ENCODE peak calls at places on chromosomes 7 and 10, in four cellular contexts. B is ovary, A is Peyer's patch, V is esophagus muscularis mucosa. Y is an unnamed sample. For H3K27me3, the result is how much of the 10 kb centered on the place peaks cover.

GRCh38 chr7:132291446-132291845 is 284.8 kb downstream of the PLXNA4 start:
- DNase-seq in B (no peak), A (no peak), V (no peak), Y (no peak)

GRCh38 chr10:51643734-51644133 is 55.7 kb downstream of the CSTF2T start:
- DNase-seq in V (no peak), A (no peak), B (no peak), Y (no peak)

GRCh38 chr7:17131983-17132655 is 166.3 kb upstream of the AHR start:
- DNase-seq in A (no peak), B (no peak), V (no peak), Y (no peak)

GRCh38 chr7:53541467-53541866 is 506.0 kb downstream of the POM121L12 start:
- DNase-seq in B (no peak), A (no peak), V (no peak), Y (no peak)

GRCh38 chr7:100466830-100467605 is 3.0 kb upstream of the SPACDR start:
- DNase-seq in B (no peak), A (no peak), V (no peak), Y (no peak)

GRCh38 chr10:6778992-6779701 is 199.1 kb upstream of the PRKCQ start:
- DNase-seq in B (no peak), A (no peak), V (peak), Y (no peak)

GRCh38 chr10:92382631-92383030 is 91.7 kb downstream of the MARCHF5 start:
- DNase-seq in V (no peak), B (no peak), A (no peak), Y (no peak)

GRCh38 chr7:17633099-17633498 is 307.2 kb downstream of the SNX13 start:
- DNase-seq in A (no peak), B (no peak), V (no peak), Y (no peak)

DNA sequence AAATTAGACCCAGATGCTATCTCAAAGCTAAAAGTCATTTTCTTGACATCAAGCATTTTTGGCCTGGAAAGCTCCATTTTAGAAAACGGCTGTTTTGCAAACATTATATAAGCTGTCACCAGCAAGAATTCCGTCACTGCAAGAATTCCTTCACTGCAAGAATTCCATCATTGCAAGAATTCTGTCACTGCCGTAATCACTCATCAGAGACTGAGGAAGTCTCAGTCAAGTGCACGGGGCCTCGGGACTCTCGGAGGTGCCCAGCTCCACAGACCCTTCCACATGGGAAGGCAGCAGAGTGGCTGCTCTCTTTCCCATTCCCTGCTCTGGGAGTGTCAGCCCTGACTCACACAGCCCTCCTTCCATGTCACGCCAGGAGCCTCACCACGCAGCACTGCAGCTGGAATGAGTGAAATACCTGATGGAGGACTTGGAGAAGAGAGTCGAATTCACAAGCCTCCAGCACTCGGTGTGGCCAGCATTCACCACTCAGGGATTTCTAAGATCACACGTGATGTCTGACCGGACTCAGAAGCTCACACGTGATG is 168.3 kb downstream of the PTPRN2 start:
- DNase-seq in V (no peak), A (peak), B (no peak), Y (no peak)
- H3K27me3 ChIP-seq in V (under half), A (under half), B (under half), Y (under half)

GRCh38 chr7:155524018-155524556 is 22.3 kb downstream of the CNPY1 start:
- DNase-seq in B (no peak), A (peak), V (no peak), Y (no peak)
- TF ChIP-seq CTCF in B (no peak), A (no peak), V (no peak), Y (no peak)

DNA sequence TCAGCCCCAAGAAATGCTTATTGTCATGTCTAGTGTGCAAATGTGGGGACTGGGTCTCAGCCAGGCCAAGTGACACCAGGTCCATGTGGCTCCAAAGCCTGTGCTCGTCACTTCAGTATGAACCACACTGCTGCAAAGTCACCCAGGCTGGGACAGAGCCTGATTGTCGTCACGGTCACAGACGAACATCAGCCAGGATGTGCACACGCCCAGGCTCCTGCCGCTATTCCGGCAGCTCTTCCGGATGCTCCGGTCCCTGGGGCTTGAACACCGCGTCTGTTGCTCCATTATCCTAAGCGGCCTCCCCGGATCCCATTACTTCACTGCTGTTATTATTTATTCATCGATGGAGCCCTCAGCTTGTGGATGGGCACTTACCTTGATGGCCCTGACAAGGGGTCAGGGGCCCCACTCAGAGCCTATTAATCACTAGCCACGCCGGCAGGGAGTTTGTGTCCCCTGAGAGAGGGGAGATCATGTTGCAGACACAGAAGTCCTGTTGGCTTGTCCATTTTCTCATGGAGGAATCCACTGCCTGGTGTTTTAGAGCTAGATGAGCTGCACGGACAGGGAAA is 120.8 kb upstream of the PCBD1 start:
- DNase-seq in B (no peak), A (no peak), V (no peak), Y (no peak)
- TF ChIP-seq POLR2A in B (no peak), A (no peak), V (no peak), Y (no peak)

GRCh38 chr10:100868391-100868790 is 44.4 kb upstream of the SLF2 start:
- DNase-seq in B (no peak), V (no peak), A (no peak), Y (no peak)

GRCh38 chr10:100866575-100867098 is 46.1 kb upstream of the SLF2 start:
- DNase-seq in B (no peak), V (no peak), A (no peak), Y (no peak)

GRCh38 chr10:100869399-100869798 is 43.4 kb upstream of the SLF2 start:
- DNase-seq in B (no peak), V (no peak), A (no peak), Y (no peak)

GRCh38 chr10:100866010-100866409 is 46.8 kb upstream of the SLF2 start:
- DNase-seq in V (no peak), A (no peak), B (no peak), Y (no peak)

GRCh38 chr10:100867564-100867963 is 45.2 kb upstream of the SLF2 start:
- DNase-seq in V (no peak), A (no peak), B (no peak), Y (no peak)
- H3K27me3 ChIP-seq in V (under half), A (under half), B (under half), Y (under half)

Y was measured in right lobe of liver.